ENCODE peak calls at places on chromosomes 2 and 18, in five cellular contexts. W is H1, B is HEK293T, X is K562, K is WTC11. T is an unnamed sample.

GRCh38 chr2:101105654-101106053 is 45.5 kb downstream of the TBC1D8 start:
- DNase-seq in K (no peak), X (no peak), B (no peak), W (no peak), T (no peak)

GRCh38 chr2:240339411-240340360 is 95.8 kb upstream of the GPC1 start:
- DNase-seq in W (no peak), B (no peak), X (no peak), K (no peak), T (no peak)

GRCh38 chr2:200742426-200742825 is 69.3 kb upstream of the BZW1 start:
- DNase-seq in B (no peak), X (no peak), W (peak; percentile 35), K (no peak), T (no peak)

GRCh38 chr2:38572167-38572566 is 30.6 kb downstream of the HNRNPLL start:
- DNase-seq in W (no peak), K (no peak), B (no peak), X (peak; percentile 47), T (no peak)

GRCh38 chr2:210224660-210225460 is at the start of gene ACADL:
- DNase-seq in X (no peak), W (peak; percentile 76), K (peak; percentile 65), B (peak; percentile 67), T (no peak)

GRCh38 chr2:173252581-173252980 is 102.1 kb upstream of the CDCA7 start:
- DNase-seq in X (no peak), B (no peak), W (no peak), K (no peak), T (no peak)

GRCh38 chr2:159960413-159960812 is 102.0 kb downstream of the PLA2R1 start:
- DNase-seq in W (no peak), X (no peak), B (no peak), K (no peak), T (peak; percentile 12)

GRCh38 chr2:5982911-5983310 is 290.7 kb downstream of the SOX11 start:
- DNase-seq in X (no peak), B (no peak), K (no peak), W (no peak), T (no peak)

GRCh38 chr2:30185175-30185574 is 38.4 kb downstream of the YPEL5 start:
- DNase-seq in B (no peak), W (no peak), K (no peak), X (no peak), T (no peak)

GRCh38 chr2:146477383-146477782 is 1367.4 kb upstream of the ACVR2A start:
- DNase-seq in X (no peak), K (no peak), W (no peak), B (no peak), T (no peak)

GRCh38 chr2:42850016-42850805 is 57.8 kb upstream of the HAAO start:
- DNase-seq in X (no peak), K (no peak), B (no peak), W (no peak), T (no peak)

GRCh38 chr2:200596774-200597173 is 11.0 kb downstream of the AOX1 start:
- DNase-seq in W (no peak), X (no peak), K (no peak), B (no peak), T (no peak)

GRCh38 chr2:32699151-32699550 is 71.3 kb downstream of the TTC27 start:
- DNase-seq in B (no peak), K (peak; percentile 40), X (no peak), W (no peak), T (no peak)

GRCh38 chr18:75408554-75409506 is 18.7 kb downstream of the SMIM21 start:
- DNase-seq in X (peak; percentile 2), K (no peak), B (no peak), W (no peak), T (peak; percentile 98)

GRCh38 chr2:29223851-29224692 is 108.9 kb downstream of the CLIP4 start:
- DNase-seq in W (no peak), B (no peak), X (peak; percentile 7), K (no peak), T (no peak)

GRCh38 chr2:82007051-82007664 is 1702.6 kb upstream of the LRRTM1 start:
- DNase-seq in X (no peak), K (no peak), B (no peak), W (no peak), T (no peak)

GRCh38 chr2:14324308-14324707 is 308.2 kb upstream of the LRATD1 start:
- DNase-seq in K (no peak), W (no peak), B (no peak), X (no peak), T (no peak)

GRCh38 chr18:55968550-55968949 is 380.6 kb upstream of the TCF4 start:
- DNase-seq in X (no peak), B (no peak), K (no peak), W (no peak), T (no peak)

GRCh38 chr2:230541934-230542380 is 126.0 kb downstream of the SP100 start:
- DNase-seq in B (no peak), X (no peak), K (no peak), W (no peak), T (no peak)

GRCh38 chr2:222470802-222471468 is 46.6 kb downstream of the SGPP2 start:
- DNase-seq in X (no peak), K (no peak), W (no peak), B (no peak), T (no peak)

GRCh38 chr2:45911503-45911902 is 260.0 kb downstream of the PRKCE start:
- DNase-seq in B (no peak), X (no peak), K (no peak), W (no peak), T (no peak)

GRCh38 chr2:96881349-96882195 is 11.7 kb upstream of the SEMA4C start:
- DNase-seq in W (peak; percentile 53), K (no peak), X (peak; percentile 65), B (no peak), T (no peak)

GRCh38 chr2:114027437-114027836 is 137.5 kb downstream of the ACTR3 start:
- DNase-seq in K (no peak), X (no peak), B (no peak), W (no peak), T (no peak)

GRCh38 chr2:17878222-17879136 is at the start of gene KCNS3:
- DNase-seq in K (peak; percentile 56), X (peak; percentile 55), B (peak; percentile 75), W (peak; percentile 75), T (no peak)

GRCh38 chr18:44241041-44241440 is 439.6 kb upstream of the SETBP1 start:
- DNase-seq in X (no peak), K (no peak), B (no peak), W (no peak), T (no peak)

GRCh38 chr18:9643549-9643948 is 29.2 kb upstream of the PPP4R1 start:
- DNase-seq in B (peak; percentile 30), X (no peak), W (no peak), K (peak; percentile 36), T (peak; percentile 85)

GRCh38 chr2:203105996-203106395 is 91.3 kb downstream of the NBEAL1 start:
- DNase-seq in W (no peak), K (no peak), B (no peak), X (no peak), T (no peak)

GRCh38 chr2:190379249-190379964 is 28.7 kb upstream of the MFSD6 start:
- DNase-seq in K (no peak), W (no peak), B (no peak), X (peak; percentile 53), T (no peak)

GRCh38 chr2:63056309-63057065 is 5.9 kb downstream of the OTX1 start:
- DNase-seq in W (peak; percentile 56), K (peak; percentile 58), B (no peak), X (no peak), T (no peak)

GRCh38 chr2:226256237-226256636 is 543.4 kb downstream of the IRS1 start:
- DNase-seq in B (no peak), W (no peak), X (no peak), K (no peak), T (no peak)

GRCh38 chr2:119174216-119174992 is 15.9 kb upstream of the C1QL2 start:
- DNase-seq in K (peak; percentile 81), W (peak; percentile 91), B (peak; percentile 78), X (peak; percentile 79), T (peak; percentile 41)

GRCh38 chr18:22813648-22814328 is 119.3 kb upstream of the RBBP8 start:
- DNase-seq in K (no peak), X (peak; percentile 30), W (no peak), B (peak; percentile 58), T (no peak)

GRCh38 chr2:8573942-8574195 is 108.0 kb upstream of the ID2 start:
- DNase-seq in B (no peak), X (no peak), K (no peak), W (no peak), T (no peak)

GRCh38 chr18:49832221-49832647 is 18.9 kb upstream of the ACAA2 start:
- DNase-seq in W (no peak), B (no peak), X (no peak), K (no peak), T (no peak)

GRCh38 chr18:49833804-49834203 is 20.5 kb upstream of the ACAA2 start:
- DNase-seq in W (no peak), X (no peak), K (no peak), B (no peak), T (no peak)

DNA sequence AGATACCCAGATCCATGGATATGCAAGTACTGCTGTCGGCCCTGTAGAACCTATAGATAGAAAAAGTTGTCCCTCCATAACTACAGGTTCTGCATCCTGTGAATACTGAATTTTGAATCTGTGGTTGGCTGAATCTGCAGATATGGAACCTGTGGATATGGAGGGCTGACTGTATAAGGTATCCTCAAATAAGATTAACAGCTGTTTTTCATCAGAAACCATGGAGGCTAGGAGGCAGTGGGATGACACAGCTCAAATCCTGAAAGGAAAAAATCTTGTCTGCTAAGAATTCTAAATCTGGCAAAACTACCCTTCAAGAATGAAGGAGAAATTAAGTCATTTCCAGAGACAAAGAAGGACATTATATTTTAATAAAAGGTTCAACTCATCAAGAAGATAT is 14.7 kb upstream of the ACAA2 start:
- DNase-seq in B (no peak), W (no peak), X (no peak), K (no peak), T (no peak)
- TF ChIP-seq SP1 in B (no peak), W (no peak), X (no peak), K (no peak), T (no peak)

GRCh38 chr2:84924173-84925106 is 19.0 kb downstream of the TMSB10 start:
- DNase-seq in X (peak; percentile 56), B (no peak), W (no peak), K (peak; percentile 24), T (no peak)
- TF ChIP-seq SP1 in X (no peak), B (no peak), W (peak; percentile 77), K (no peak), T (no peak)

DNA sequence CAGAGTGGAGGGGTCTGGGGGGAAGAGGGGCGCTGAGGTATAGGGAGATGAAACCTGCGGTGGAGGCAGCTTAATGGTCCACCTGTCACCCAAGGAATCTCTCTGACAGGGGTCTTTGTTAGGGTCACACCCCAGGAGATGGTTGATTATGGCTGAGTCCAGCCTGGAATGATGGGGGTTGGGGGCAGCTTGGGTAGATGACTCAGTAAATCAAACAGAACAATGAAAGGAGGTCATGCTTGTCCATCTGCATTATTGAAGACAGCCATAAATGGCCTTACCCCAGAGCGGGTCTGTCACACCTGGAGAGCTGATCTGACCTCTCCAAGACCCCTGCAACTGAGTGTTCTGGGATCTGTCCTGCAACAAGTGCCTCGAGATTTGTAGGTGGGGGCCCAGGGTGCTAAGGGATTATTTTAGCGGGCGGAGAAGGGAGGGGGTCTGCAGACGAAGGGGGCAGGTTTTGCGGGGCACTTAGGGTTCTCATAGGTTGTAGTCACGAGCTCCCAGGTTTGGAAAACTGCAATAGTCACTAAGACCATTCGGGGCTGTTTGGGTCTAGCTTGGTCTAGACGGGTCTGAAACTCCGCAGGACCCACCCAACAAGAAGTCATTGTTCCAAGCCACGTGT is 784 bp upstream of the IGFBP2 start:
- DNase-seq in W (peak; percentile 52), X (no peak), K (no peak), B (no peak), T (no peak)
- TF ChIP-seq SP1 in W (no peak), X (no peak), K (no peak), B (no peak), T (no peak)

GRCh38 chr2:74405994-74406583 is 15.3 kb downstream of the C2orf81 start:
- DNase-seq in B (no peak), W (no peak), X (no peak), K (no peak), T (no peak)
- TF ChIP-seq SP1 in B (no peak), W (no peak), X (no peak), K (no peak), T (no peak)